ENCODE peak calls at places on chromosomes 12 and 14, in nine cellular contexts. J, Z, D, Q, E, G, O, M and W are unnamed samples.

GRCh38 chr14:54475911-54476310 is 12.9 kb downstream of the GMFB start:
- DNase-seq in M (no peak), G (no peak), D (no peak), Q (no peak), Z (no peak), J (no peak), O (no peak), E (no peak), W (no peak)

GRCh38 chr14:94722397-94722796 is 47.5 kb downstream of the GSC start:
- DNase-seq in E (no peak), G (no peak), J (no peak), Q (no peak), D (no peak), Z (no peak), M (no peak), O (no peak), W (no peak)

GRCh38 chr14:65331652-65332051 is 80.9 kb upstream of the FUT8 start:
- DNase-seq in O (no peak), E (no peak), J (no peak), D (no peak), Q (no peak), Z (no peak), G (no peak), M (no peak), W (no peak)

GRCh38 chr12:111451649-111452129 is 46.0 kb downstream of the SH2B3 start:
- DNase-seq in E (no peak), O (peak), G (no peak), Z (no peak), M (no peak), Q (no peak), J (peak), D (no peak), W (peak)

GRCh38 chr14:71659165-71659564 is 273.1 kb upstream of the RGS6 start:
- DNase-seq in Z (no peak), G (no peak), Q (no peak), O (no peak), M (no peak), D (no peak), E (no peak), J (no peak), W (no peak)

GRCh38 chr14:64684091-64684490 is 20.1 kb upstream of the PLEKHG3 start:
- DNase-seq in Q (peak), G (no peak), M (no peak), Z (no peak), J (no peak), D (no peak), E (no peak), O (no peak), W (peak)

GRCh38 chr12:54148560-54149439 is 40.0 kb downstream of the SMUG1 start:
- DNase-seq in J (no peak), G (no peak), E (no peak), Z (no peak), D (no peak), Q (no peak), M (no peak), O (no peak), W (no peak)

GRCh38 chr12:113907446-113908180 is 58.5 kb downstream of the RBM19 start:
- DNase-seq in Z (no peak), Q (no peak), O (no peak), M (no peak), E (no peak), D (no peak), G (no peak), J (no peak), W (no peak)

GRCh38 chr12:15001733-15002471 is 29.1 kb downstream of the PDE6H start:
- DNase-seq in Z (no peak), G (no peak), D (no peak), O (peak), E (peak), Q (peak), J (peak), M (no peak), W (peak)

GRCh38 chr12:30437044-30437443 is 258.6 kb downstream of the IPO8 start:
- DNase-seq in Q (no peak), E (no peak), O (no peak), J (no peak), D (no peak), G (no peak), Z (no peak), M (no peak), W (no peak)

GRCh38 chr12:106134294-106134949 is 4.3 kb downstream of the NUAK1 start:
- DNase-seq in M (no peak), Q (no peak), E (no peak), G (no peak), O (peak), D (no peak), J (no peak), Z (no peak), W (no peak)

GRCh38 chr14:54597795-54598443 is 31.0 kb downstream of the SAMD4A start:
- DNase-seq in O (peak), Q (no peak), E (no peak), G (no peak), D (no peak), J (no peak), M (no peak), Z (no peak), W (no peak)

GRCh38 chr12:118033902-118034301 is 17.4 kb downstream of the RFC5 start:
- DNase-seq in D (no peak), Q (no peak), E (no peak), J (no peak), M (no peak), O (no peak), G (no peak), Z (no peak), W (no peak)

GRCh38 chr14:51394804-51395203 is 154.8 kb downstream of the TMX1 start:
- DNase-seq in J (no peak), E (no peak), Q (no peak), Z (no peak), D (no peak), O (peak), M (no peak), G (no peak), W (no peak)

GRCh38 chr14:37595809-37596595 is 573 bp downstream of the TTC6 start:
- DNase-seq in Q (peak), O (peak), J (peak), Z (no peak), E (peak), G (no peak), D (no peak), M (peak), W (no peak)